ENCODE peak calls at places on chromosomes 4 and X, in five cellular contexts. One of them, this sample, is unnamed.

GRCh38 chr4:66575024-66575696 is 904.9 kb upstream of the EPHA5 start:
- DNase-seq in NCI-H1092 treated with DMSO at 0.1 percent for 48 hours: no peak
- DNase-seq in stimulated activated CD4-positive, alpha-beta T cell treated with anti-CD3 and anti-CD28 coated beads, Interleukin-4, amount 100 ng/mL, for 24 hours: no peak
- DNase-seq in naive thymus-derived CD8-positive, alpha-beta T cell: no peak
- DNase-seq in RWPE2: peak; percentile 92
- DNase-seq in this sample: peak; percentile 40

GRCh38 chr4:84158670-84159069 is 340.4 kb downstream of the NKX6-1 start:
- DNase-seq in RWPE2: no peak
- DNase-seq in stimulated activated CD4-positive, alpha-beta T cell treated with anti-CD3 and anti-CD28 coated beads, Interleukin-4, amount 100 ng/mL, for 24 hours: no peak
- DNase-seq in naive thymus-derived CD8-positive, alpha-beta T cell: no peak
- DNase-seq in NCI-H1092 treated with DMSO at 0.1 percent for 48 hours: no peak
- DNase-seq in this sample: no peak

GRCh38 chr4:77834403-77834802 is 15.2 kb upstream of the CNOT6L start:
- DNase-seq in RWPE2: no peak
- DNase-seq in naive thymus-derived CD8-positive, alpha-beta T cell: no peak
- DNase-seq in NCI-H1092 treated with DMSO at 0.1 percent for 48 hours: no peak
- DNase-seq in stimulated activated CD4-positive, alpha-beta T cell treated with anti-CD3 and anti-CD28 coated beads, Interleukin-4, amount 100 ng/mL, for 24 hours: no peak
- DNase-seq in this sample: no peak

GRCh38 chr4:15396157-15396800 is 31.6 kb upstream of the C1QTNF7 start:
- DNase-seq in NCI-H1092 treated with DMSO at 0.1 percent for 48 hours: peak; percentile 22
- DNase-seq in naive thymus-derived CD8-positive, alpha-beta T cell: peak; percentile 36
- DNase-seq in RWPE2: no peak
- DNase-seq in stimulated activated CD4-positive, alpha-beta T cell treated with anti-CD3 and anti-CD28 coated beads, Interleukin-4, amount 100 ng/mL, for 24 hours: peak; percentile 60
- DNase-seq in this sample: no peak

GRCh38 chrX:107135076-107135964 is 16.7 kb upstream of the RBM41 start:
- DNase-seq in RWPE2: no peak
- DNase-seq in stimulated activated CD4-positive, alpha-beta T cell treated with anti-CD3 and anti-CD28 coated beads, Interleukin-4, amount 100 ng/mL, for 24 hours: peak; percentile 36
- DNase-seq in naive thymus-derived CD8-positive, alpha-beta T cell: no peak
- DNase-seq in NCI-H1092 treated with DMSO at 0.1 percent for 48 hours: no peak
- DNase-seq in this sample: no peak

GRCh38 chr4:167475951-167476350 is 241.7 kb upstream of the SPOCK3 start:
- DNase-seq in naive thymus-derived CD8-positive, alpha-beta T cell: no peak
- DNase-seq in NCI-H1092 treated with DMSO at 0.1 percent for 48 hours: no peak
- DNase-seq in stimulated activated CD4-positive, alpha-beta T cell treated with anti-CD3 and anti-CD28 coated beads, Interleukin-4, amount 100 ng/mL, for 24 hours: no peak
- DNase-seq in RWPE2: no peak
- DNase-seq in this sample: no peak

GRCh38 chrX:39629001-39629400 is 468.8 kb downstream of the BCOR start:
- DNase-seq in RWPE2: no peak
- DNase-seq in naive thymus-derived CD8-positive, alpha-beta T cell: no peak
- DNase-seq in NCI-H1092 treated with DMSO at 0.1 percent for 48 hours: no peak
- DNase-seq in stimulated activated CD4-positive, alpha-beta T cell treated with anti-CD3 and anti-CD28 coated beads, Interleukin-4, amount 100 ng/mL, for 24 hours: no peak
- DNase-seq in this sample: no peak

GRCh38 chr4:139839664-139840063 is 174.0 kb downstream of the MGST2 start:
- DNase-seq in stimulated activated CD4-positive, alpha-beta T cell treated with anti-CD3 and anti-CD28 coated beads, Interleukin-4, amount 100 ng/mL, for 24 hours: no peak
- DNase-seq in naive thymus-derived CD8-positive, alpha-beta T cell: no peak
- DNase-seq in NCI-H1092 treated with DMSO at 0.1 percent for 48 hours: peak; percentile 54
- DNase-seq in RWPE2: no peak
- DNase-seq in this sample: no peak

GRCh38 chrX:15525664-15526416 is 25.2 kb downstream of the BMX start:
- DNase-seq in RWPE2: no peak
- DNase-seq in naive thymus-derived CD8-positive, alpha-beta T cell: no peak
- DNase-seq in stimulated activated CD4-positive, alpha-beta T cell treated with anti-CD3 and anti-CD28 coated beads, Interleukin-4, amount 100 ng/mL, for 24 hours: no peak
- DNase-seq in NCI-H1092 treated with DMSO at 0.1 percent for 48 hours: peak; percentile 72
- DNase-seq in this sample: no peak

GRCh38 chr4:53197760-53198150 is 168.1 kb downstream of the SCFD2 start:
- DNase-seq in RWPE2: no peak
- DNase-seq in stimulated activated CD4-positive, alpha-beta T cell treated with anti-CD3 and anti-CD28 coated beads, Interleukin-4, amount 100 ng/mL, for 24 hours: no peak
- DNase-seq in NCI-H1092 treated with DMSO at 0.1 percent for 48 hours: no peak
- DNase-seq in naive thymus-derived CD8-positive, alpha-beta T cell: no peak
- DNase-seq in this sample: no peak

GRCh38 chrX:118534716-118535493 is 39.3 kb downstream of the DOCK11 start:
- DNase-seq in RWPE2: no peak
- DNase-seq in naive thymus-derived CD8-positive, alpha-beta T cell: no peak
- DNase-seq in NCI-H1092 treated with DMSO at 0.1 percent for 48 hours: no peak
- DNase-seq in stimulated activated CD4-positive, alpha-beta T cell treated with anti-CD3 and anti-CD28 coated beads, Interleukin-4, amount 100 ng/mL, for 24 hours: no peak
- DNase-seq in this sample: no peak

GRCh38 chr4:98446499-98447375 is 185.6 kb downstream of the RAP1GDS1 start:
- DNase-seq in naive thymus-derived CD8-positive, alpha-beta T cell: peak; percentile 65
- DNase-seq in NCI-H1092 treated with DMSO at 0.1 percent for 48 hours: no peak
- DNase-seq in RWPE2: peak; percentile 68
- DNase-seq in stimulated activated CD4-positive, alpha-beta T cell treated with anti-CD3 and anti-CD28 coated beads, Interleukin-4, amount 100 ng/mL, for 24 hours: peak; percentile 55
- DNase-seq in this sample: no peak

GRCh38 chrX:7996414-7996813 is 69.2 kb upstream of the PNPLA4 start:
- DNase-seq in NCI-H1092 treated with DMSO at 0.1 percent for 48 hours: peak; percentile 81
- DNase-seq in RWPE2: no peak
- DNase-seq in stimulated activated CD4-positive, alpha-beta T cell treated with anti-CD3 and anti-CD28 coated beads, Interleukin-4, amount 100 ng/mL, for 24 hours: peak; percentile 17
- DNase-seq in naive thymus-derived CD8-positive, alpha-beta T cell: peak; percentile 33
- DNase-seq in this sample: no peak

GRCh38 chr4:169115897-169116254 is 105.8 kb upstream of the CBR4 start:
- DNase-seq in naive thymus-derived CD8-positive, alpha-beta T cell: no peak
- DNase-seq in RWPE2: peak; percentile 91
- DNase-seq in stimulated activated CD4-positive, alpha-beta T cell treated with anti-CD3 and anti-CD28 coated beads, Interleukin-4, amount 100 ng/mL, for 24 hours: no peak
- DNase-seq in NCI-H1092 treated with DMSO at 0.1 percent for 48 hours: no peak
- DNase-seq in this sample: no peak

GRCh38 chr4:176492648-176493302 is 173.0 kb downstream of the SPCS3 start:
- DNase-seq in stimulated activated CD4-positive, alpha-beta T cell treated with anti-CD3 and anti-CD28 coated beads, Interleukin-4, amount 100 ng/mL, for 24 hours: no peak
- DNase-seq in naive thymus-derived CD8-positive, alpha-beta T cell: no peak
- DNase-seq in NCI-H1092 treated with DMSO at 0.1 percent for 48 hours: no peak
- DNase-seq in RWPE2: no peak
- DNase-seq in this sample: no peak

GRCh38 chr4:13656569-13656988 is 29.1 kb upstream of the BOD1L1 start:
- DNase-seq in NCI-H1092 treated with DMSO at 0.1 percent for 48 hours: peak; percentile 39
- DNase-seq in naive thymus-derived CD8-positive, alpha-beta T cell: peak; percentile 67
- DNase-seq in RWPE2: no peak
- DNase-seq in stimulated activated CD4-positive, alpha-beta T cell treated with anti-CD3 and anti-CD28 coated beads, Interleukin-4, amount 100 ng/mL, for 24 hours: peak; percentile 77
- DNase-seq in this sample: peak; percentile 17

GRCh38 chrX:109847257-109848187 is 114.5 kb upstream of the ACSL4 start:
- DNase-seq in naive thymus-derived CD8-positive, alpha-beta T cell: no peak
- DNase-seq in NCI-H1092 treated with DMSO at 0.1 percent for 48 hours: no peak
- DNase-seq in RWPE2: no peak
- DNase-seq in stimulated activated CD4-positive, alpha-beta T cell treated with anti-CD3 and anti-CD28 coated beads, Interleukin-4, amount 100 ng/mL, for 24 hours: no peak
- DNase-seq in this sample: no peak

GRCh38 chr4:93828332-93828829 is at the start of gene ATOH1:
- DNase-seq in RWPE2: no peak
- DNase-seq in naive thymus-derived CD8-positive, alpha-beta T cell: no peak
- DNase-seq in stimulated activated CD4-positive, alpha-beta T cell treated with anti-CD3 and anti-CD28 coated beads, Interleukin-4, amount 100 ng/mL, for 24 hours: no peak
- DNase-seq in NCI-H1092 treated with DMSO at 0.1 percent for 48 hours: no peak
- DNase-seq in this sample: no peak

GRCh38 chr4:84865600-84865999 is 100.9 kb downstream of the WDFY3 start:
- DNase-seq in stimulated activated CD4-positive, alpha-beta T cell treated with anti-CD3 and anti-CD28 coated beads, Interleukin-4, amount 100 ng/mL, for 24 hours: no peak
- DNase-seq in RWPE2: no peak
- DNase-seq in naive thymus-derived CD8-positive, alpha-beta T cell: no peak
- DNase-seq in NCI-H1092 treated with DMSO at 0.1 percent for 48 hours: no peak
- DNase-seq in this sample: no peak

GRCh38 chrX:110317079-110317819 is 636 bp downstream of the AMMECR1 start:
- DNase-seq in naive thymus-derived CD8-positive, alpha-beta T cell: no peak
- DNase-seq in stimulated activated CD4-positive, alpha-beta T cell treated with anti-CD3 and anti-CD28 coated beads, Interleukin-4, amount 100 ng/mL, for 24 hours: peak; percentile 22
- DNase-seq in RWPE2: peak; percentile 16
- DNase-seq in NCI-H1092 treated with DMSO at 0.1 percent for 48 hours: peak; percentile 41
- DNase-seq in this sample: peak; percentile 5

GRCh38 chrX:148380107-148380506 is 120.3 kb upstream of the AFF2 start:
- DNase-seq in NCI-H1092 treated with DMSO at 0.1 percent for 48 hours: no peak
- DNase-seq in stimulated activated CD4-positive, alpha-beta T cell treated with anti-CD3 and anti-CD28 coated beads, Interleukin-4, amount 100 ng/mL, for 24 hours: peak; percentile 3
- DNase-seq in naive thymus-derived CD8-positive, alpha-beta T cell: no peak
- DNase-seq in RWPE2: no peak
- DNase-seq in this sample: no peak

GRCh38 chr4:113591982-113592381 is 169.6 kb downstream of the CAMK2D start:
- DNase-seq in RWPE2: no peak
- DNase-seq in NCI-H1092 treated with DMSO at 0.1 percent for 48 hours: no peak
- DNase-seq in naive thymus-derived CD8-positive, alpha-beta T cell: no peak
- DNase-seq in stimulated activated CD4-positive, alpha-beta T cell treated with anti-CD3 and anti-CD28 coated beads, Interleukin-4, amount 100 ng/mL, for 24 hours: no peak
- DNase-seq in this sample: no peak

GRCh38 chrX:46179748-46180147 is 365.5 kb downstream of the ZNF674 start:
- DNase-seq in RWPE2: no peak
- DNase-seq in NCI-H1092 treated with DMSO at 0.1 percent for 48 hours: peak; percentile 31
- DNase-seq in naive thymus-derived CD8-positive, alpha-beta T cell: no peak
- DNase-seq in stimulated activated CD4-positive, alpha-beta T cell treated with anti-CD3 and anti-CD28 coated beads, Interleukin-4, amount 100 ng/mL, for 24 hours: no peak
- DNase-seq in this sample: no peak

GRCh38 chr4:174516794-174517193 is 5.5 kb downstream of the HPGD start:
- DNase-seq in naive thymus-derived CD8-positive, alpha-beta T cell: no peak
- DNase-seq in stimulated activated CD4-positive, alpha-beta T cell treated with anti-CD3 and anti-CD28 coated beads, Interleukin-4, amount 100 ng/mL, for 24 hours: no peak
- DNase-seq in NCI-H1092 treated with DMSO at 0.1 percent for 48 hours: no peak
- DNase-seq in RWPE2: no peak
- DNase-seq in this sample: no peak

GRCh38 chr4:121950680-121951569 is 935 bp downstream of the TRPC3 start:
- DNase-seq in stimulated activated CD4-positive, alpha-beta T cell treated with anti-CD3 and anti-CD28 coated beads, Interleukin-4, amount 100 ng/mL, for 24 hours: peak; percentile 9
- DNase-seq in RWPE2: peak; percentile 61
- DNase-seq in naive thymus-derived CD8-positive, alpha-beta T cell: peak; percentile 24
- DNase-seq in NCI-H1092 treated with DMSO at 0.1 percent for 48 hours: no peak
- DNase-seq in this sample: peak; percentile 13

GRCh38 chrX:31099536-31100090 is 27.8 kb upstream of the FTHL17 start:
- DNase-seq in naive thymus-derived CD8-positive, alpha-beta T cell: no peak
- DNase-seq in RWPE2: no peak
- DNase-seq in stimulated activated CD4-positive, alpha-beta T cell treated with anti-CD3 and anti-CD28 coated beads, Interleukin-4, amount 100 ng/mL, for 24 hours: peak; percentile 25
- DNase-seq in NCI-H1092 treated with DMSO at 0.1 percent for 48 hours: no peak
- DNase-seq in this sample: no peak

GRCh38 chrX:68895339-68896250 is 66.8 kb downstream of the EFNB1 start:
- DNase-seq in NCI-H1092 treated with DMSO at 0.1 percent for 48 hours: no peak
- DNase-seq in RWPE2: peak; percentile 73
- DNase-seq in stimulated activated CD4-positive, alpha-beta T cell treated with anti-CD3 and anti-CD28 coated beads, Interleukin-4, amount 100 ng/mL, for 24 hours: no peak
- DNase-seq in naive thymus-derived CD8-positive, alpha-beta T cell: no peak
- DNase-seq in this sample: peak; percentile 35

GRCh38 chr4:63063765-63064164 is 1345.5 kb downstream of the TECRL start:
- DNase-seq in RWPE2: no peak
- DNase-seq in NCI-H1092 treated with DMSO at 0.1 percent for 48 hours: no peak
- DNase-seq in naive thymus-derived CD8-positive, alpha-beta T cell: no peak
- DNase-seq in stimulated activated CD4-positive, alpha-beta T cell treated with anti-CD3 and anti-CD28 coated beads, Interleukin-4, amount 100 ng/mL, for 24 hours: no peak
- DNase-seq in this sample: no peak

GRCh38 chr4:154781126-154781982 is at the start of gene RBM46:
- DNase-seq in naive thymus-derived CD8-positive, alpha-beta T cell: no peak
- DNase-seq in RWPE2: peak; percentile 47
- DNase-seq in stimulated activated CD4-positive, alpha-beta T cell treated with anti-CD3 and anti-CD28 coated beads, Interleukin-4, amount 100 ng/mL, for 24 hours: no peak
- DNase-seq in NCI-H1092 treated with DMSO at 0.1 percent for 48 hours: no peak
- DNase-seq in this sample: no peak

GRCh38 chrX:19046343-19047215 is 62.7 kb upstream of the PHKA2 start:
- DNase-seq in RWPE2: no peak
- DNase-seq in NCI-H1092 treated with DMSO at 0.1 percent for 48 hours: no peak
- DNase-seq in naive thymus-derived CD8-positive, alpha-beta T cell: no peak
- DNase-seq in stimulated activated CD4-positive, alpha-beta T cell treated with anti-CD3 and anti-CD28 coated beads, Interleukin-4, amount 100 ng/mL, for 24 hours: no peak
- DNase-seq in this sample: no peak

GRCh38 chrX:40010550-40011364 is 87.0 kb downstream of the BCOR start:
- DNase-seq in stimulated activated CD4-positive, alpha-beta T cell treated with anti-CD3 and anti-CD28 coated beads, Interleukin-4, amount 100 ng/mL, for 24 hours: no peak
- DNase-seq in naive thymus-derived CD8-positive, alpha-beta T cell: peak; percentile 28
- DNase-seq in NCI-H1092 treated with DMSO at 0.1 percent for 48 hours: peak; percentile 34
- DNase-seq in RWPE2: no peak
- DNase-seq in this sample: no peak